ENCODE peak calls at places on chromosome 7, in five cellular contexts. F is Peyer's patch, Q is Calu3, C is AG09309, R is H9. S is an unnamed sample.

GRCh38 chr7:84452618-84453017 is 258.0 kb upstream of the SEMA3A start:
- DNase-seq in R (no peak), C (no peak), F (no peak), Q (no peak), S (no peak)

GRCh38 chr7:42694894-42695553 is 216.8 kb downstream of the C7orf25 start:
- DNase-seq in Q (no peak), F (no peak), R (no peak), C (peak; percentile 18), S (no peak)

GRCh38 chr7:40315277-40315676 is 180.5 kb downstream of the SUGCT start:
- DNase-seq in C (no peak), Q (no peak), R (no peak), F (no peak), S (no peak)

GRCh38 chr7:27198138-27198841 is 1.6 kb downstream of the HOXA13 start:
- DNase-seq in C (no peak), Q (no peak), R (peak; percentile 35), F (no peak), S (no peak)

GRCh38 chr7:16933296-16934248 is 51.8 kb upstream of the AGR3 start:
- DNase-seq in F (no peak), C (no peak), Q (no peak), R (no peak), S (peak; percentile 12)

GRCh38 chr7:150781016-150781415 is 19.1 kb downstream of the TMEM176B start:
- DNase-seq in C (no peak), F (no peak), Q (no peak), R (no peak), S (no peak)

GRCh38 chr7:90834771-90835170 is 238.7 kb downstream of the CDK14 start:
- DNase-seq in C (no peak), F (no peak), Q (no peak), R (no peak), S (no peak)

GRCh38 chr7:44750921-44751571 is 2.4 kb downstream of the ZMIZ2 start:
- DNase-seq in Q (peak; percentile 40), R (no peak), C (no peak), F (peak; percentile 65), S (no peak)

GRCh38 chr7:137838706-137839315 is 8.0 kb downstream of the DGKI start:
- DNase-seq in Q (no peak), C (no peak), R (no peak), F (no peak), S (no peak)

GRCh38 chr7:144006029-144006428 is 5.9 kb downstream of the OR6B1 start:
- DNase-seq in Q (no peak), F (no peak), R (no peak), C (no peak), S (no peak)

GRCh38 chr7:144009361-144009760 is 9.2 kb downstream of the OR6B1 start:
- DNase-seq in R (no peak), Q (no peak), C (no peak), F (no peak), S (no peak)

DNA sequence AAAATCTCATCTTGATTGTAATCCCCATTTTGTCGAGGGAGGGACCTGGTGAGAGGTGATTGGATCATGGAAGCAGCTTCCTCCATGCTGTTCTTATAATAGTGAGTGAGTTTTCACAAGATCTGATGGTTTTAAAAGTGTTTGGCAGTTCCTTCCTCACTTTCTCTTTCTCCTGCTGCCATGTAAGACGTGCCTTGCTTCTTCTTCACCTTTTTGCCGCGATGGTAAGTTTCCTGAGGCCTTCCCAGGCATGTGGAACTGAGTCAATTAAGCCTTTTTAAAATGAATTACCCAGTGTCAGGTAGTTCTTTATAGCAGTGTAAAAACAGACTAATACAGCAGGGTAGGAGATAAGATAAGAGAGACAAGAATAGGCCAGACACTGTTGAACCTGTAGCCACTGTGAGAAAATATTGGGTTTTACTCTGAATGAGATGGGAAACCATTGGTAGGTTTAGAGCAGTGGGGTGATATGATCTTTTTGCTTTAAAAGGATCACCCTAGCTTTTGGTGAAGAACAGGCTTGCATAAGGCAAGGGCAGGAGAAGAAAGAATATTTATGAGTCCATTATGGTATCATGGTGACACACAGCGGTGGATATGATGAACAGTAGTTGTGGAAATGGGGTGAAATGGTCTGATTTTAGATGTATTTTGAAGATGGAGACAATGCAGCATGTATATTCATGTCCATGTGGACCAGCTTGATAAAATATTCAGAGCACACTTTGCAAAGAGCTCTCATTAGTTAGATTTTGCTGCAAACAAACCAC is 11.5 kb downstream of the OR6B1 start:
- DNase-seq in Q (no peak), F (no peak), R (no peak), C (peak; percentile 32), S (no peak)
- TF ChIP-seq CTCF in Q (no peak), F (no peak), R (no peak), C (peak; percentile 59), S (no peak)

DNA sequence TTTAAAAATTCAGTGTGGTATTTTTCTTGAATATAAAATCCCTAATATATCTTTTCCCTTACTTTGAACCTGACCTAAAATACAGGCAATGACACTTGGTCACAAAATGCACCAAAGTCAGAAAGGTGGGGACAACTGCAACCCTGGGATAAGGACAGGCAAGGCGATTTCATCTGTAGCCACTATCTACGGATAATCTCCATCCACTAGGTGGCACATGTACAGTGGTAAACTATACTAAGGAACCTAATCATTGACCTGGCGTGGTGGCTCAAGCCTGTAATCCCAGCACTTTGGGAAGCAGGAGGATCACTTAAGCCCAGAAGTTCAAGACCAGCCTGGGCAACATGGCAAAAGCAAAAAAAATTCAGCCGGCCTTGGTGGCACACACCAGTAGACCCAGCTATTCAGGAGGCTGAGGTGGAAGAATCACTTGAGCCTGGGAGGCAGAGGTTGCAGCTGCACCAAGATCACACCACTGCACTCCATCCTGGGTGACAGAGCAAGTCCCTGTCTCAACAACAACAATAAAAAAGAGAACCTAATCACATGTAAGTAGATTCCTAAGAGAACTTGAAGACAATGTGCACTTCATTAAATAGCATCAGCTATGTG is 98.9 kb downstream of the KMT2C start:
- DNase-seq in F (peak; percentile 22), R (peak; percentile 38), C (no peak), Q (peak; percentile 53), S (peak; percentile 41)
- TF ChIP-seq CTCF in F (peak; percentile 29), R (peak; percentile 69), C (peak; percentile 55), Q (peak; percentile 53), S (peak; percentile 46)

DNA sequence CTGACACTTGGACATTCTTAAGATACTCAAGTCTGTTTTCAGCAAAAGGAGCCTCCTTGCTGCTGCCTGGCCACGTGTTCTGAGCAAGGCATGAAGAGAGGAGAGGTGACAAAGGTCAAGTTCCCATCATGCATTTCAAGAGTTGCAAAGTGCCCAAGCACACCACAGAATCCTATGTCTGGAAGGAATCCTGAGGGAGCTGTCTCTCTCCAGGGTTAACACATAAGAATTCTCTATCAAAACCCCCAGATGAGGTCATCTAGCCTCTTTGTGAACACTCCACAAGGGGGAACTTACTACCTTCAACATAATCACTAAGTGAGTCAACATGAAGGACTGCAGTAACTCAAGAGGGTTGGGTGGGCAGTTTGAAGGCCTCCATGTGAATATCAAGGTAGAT is 155.5 kb downstream of the RNF216 start:
- DNase-seq in Q (no peak), C (peak; percentile 29), F (no peak), R (no peak), S (no peak)
- TF ChIP-seq CTCF in Q (no peak), C (peak; percentile 21), F (no peak), R (no peak), S (no peak)

DNA sequence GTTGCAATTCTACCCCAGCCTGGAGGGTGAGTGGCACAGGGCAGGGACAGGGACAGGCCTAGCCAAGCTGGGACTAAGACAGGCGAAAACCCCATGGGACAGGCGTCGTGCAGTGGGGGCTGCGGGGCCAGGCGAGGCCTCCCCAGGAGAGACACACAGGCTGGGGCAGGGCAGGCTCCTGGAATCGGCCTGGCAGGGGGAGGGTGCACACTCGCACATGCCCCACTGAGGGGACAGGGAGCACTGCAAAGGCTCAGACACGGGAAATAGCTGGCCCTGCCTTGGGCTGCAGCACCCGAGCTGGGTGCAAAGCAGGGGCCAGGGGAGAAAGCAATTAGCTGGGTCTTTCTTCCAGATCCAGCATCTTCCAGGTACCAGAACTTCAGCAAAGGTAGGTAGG is 10.4 kb downstream of the LAT2 start:
- DNase-seq in C (no peak), R (no peak), Q (no peak), F (no peak), S (no peak)
- TF ChIP-seq CTCF in C (no peak), R (no peak), Q (no peak), F (no peak), S (no peak)

GRCh38 chr7:155509725-155510551 is 36.4 kb downstream of the CNPY1 start:
- DNase-seq in Q (no peak), F (no peak), C (no peak), R (peak; percentile 87), S (no peak)
- TF ChIP-seq CTCF in Q (no peak), F (no peak), C (no peak), R (peak; percentile 58), S (no peak)